ENCODE peak calls at places on chromosomes 11 and 22, in nine cellular contexts. C is sigmoid colon, O is adrenal gland, V is IMR-90, L is transverse colon, U is SK-N-SH, K is left lung, M is pancreas, G is stomach. Y is an unnamed sample. For H3K4me1, the result is how much of the 10 kb centered on the place peaks cover.

GRCh38 chr11:120500414-120500936 is 11.1 kb upstream of the GRIK4 start:
- DNase-seq in C (no peak), V (no peak), G (no peak), O (no peak), K (no peak), M (no peak), L (no peak), U (no peak), Y (no peak)

GRCh38 chr22:30921108-30921507 is 47.5 kb downstream of the MORC2 start:
- DNase-seq in U (peak), L (no peak), G (no peak), C (peak), M (no peak), K (no peak), O (no peak), V (no peak), Y (no peak)

GRCh38 chr11:94305146-94305545 is 766 bp downstream of the IZUMO1R start:
- DNase-seq in K (no peak), C (no peak), M (no peak), O (no peak), U (no peak), G (no peak), L (no peak), V (peak), Y (no peak)

GRCh38 chr22:25668437-25668836 is 73.6 kb upstream of the MYO18B start:
- DNase-seq in O (peak), V (peak), K (no peak), C (no peak), L (no peak), G (no peak), U (peak), M (no peak), Y (no peak)

GRCh38 chr22:17086750-17087149 is 1.9 kb downstream of the IL17RA start:
- DNase-seq in M (no peak), V (no peak), O (peak), K (no peak), U (no peak), G (no peak), C (peak), L (no peak), Y (no peak)

GRCh38 chr22:39308614-39309363 is 10.6 kb downstream of the RPL3 start:
- DNase-seq in M (peak), L (peak), U (no peak), C (peak), O (peak), V (peak), G (peak), K (peak), Y (no peak)

GRCh38 chr11:26704249-26704648 is 17.6 kb downstream of the SLC5A12 start:
- DNase-seq in C (no peak), V (no peak), K (no peak), M (no peak), L (peak), U (no peak), O (no peak), G (no peak), Y (peak)

GRCh38 chr11:114057605-114058004 is 1.9 kb upstream of the ZBTB16 start:
- DNase-seq in V (no peak), U (no peak), C (no peak), K (no peak), M (no peak), L (no peak), O (no peak), G (no peak), Y (no peak)

GRCh38 chr11:2142762-2143202 is 3.6 kb upstream of the IGF2 start:
- DNase-seq in G (no peak), M (no peak), C (no peak), U (no peak), V (peak), L (no peak), K (no peak), O (no peak), Y (no peak)

GRCh38 chr22:19943665-19944026 is 2.0 kb upstream of the TXNRD2 start:
- DNase-seq in O (peak), G (no peak), V (peak), C (peak), U (peak), M (no peak), L (no peak), K (no peak), Y (no peak)

GRCh38 chr11:110069158-110069737 is 23.9 kb upstream of the ZC3H12C start:
- DNase-seq in L (peak), V (peak), M (no peak), O (peak), K (peak), C (peak), U (no peak), G (peak), Y (peak)

GRCh38 chr22:36778020-36778419 is 2.1 kb upstream of the IFT27 start:
- DNase-seq in C (no peak), G (no peak), V (no peak), O (no peak), L (no peak), U (no peak), K (no peak), M (no peak), Y (no peak)

GRCh38 chr11:61361237-61361636 is 445 bp downstream of the CYB561A3 start:
- DNase-seq in V (no peak), G (no peak), U (peak), K (no peak), M (no peak), C (no peak), L (no peak), O (no peak), Y (no peak)

GRCh38 chr11:72793452-72794367 is at the start of gene STARD10:
- DNase-seq in L (peak), G (peak), O (peak), C (peak), M (peak), U (peak), K (peak), V (peak), Y (peak)

GRCh38 chr11:67006029-67006884 is 16.7 kb upstream of the SYT12 start:
- DNase-seq in V (no peak), L (no peak), K (no peak), C (no peak), U (peak), O (peak), M (no peak), G (no peak), Y (no peak)

GRCh38 chr11:76666408-76666807 is 4.1 kb downstream of the LRRC32 start:
- DNase-seq in C (peak), G (no peak), M (no peak), U (no peak), K (peak), L (peak), V (peak), O (peak), Y (no peak)

GRCh38 chr11:37988031-37988430 is 1390.0 kb upstream of the RAG2 start:
- DNase-seq in O (no peak), L (no peak), M (no peak), U (peak), G (no peak), K (no peak), V (peak), C (no peak), Y (no peak)

GRCh38 chr11:64793271-64794160 is 9.5 kb downstream of the MAP4K2 start:
- DNase-seq in M (no peak), O (no peak), V (no peak), G (no peak), C (peak), K (no peak), L (no peak), U (peak), Y (no peak)

GRCh38 chr11:64868904-64869570 is 9.4 kb downstream of the EHD1 start:
- DNase-seq in U (no peak), V (peak), L (no peak), G (no peak), C (no peak), M (no peak), O (no peak), K (no peak), Y (no peak)

GRCh38 chr11:65506770-65507485 is 8.1 kb downstream of the MALAT1 start:
- DNase-seq in G (peak), U (no peak), O (peak), M (peak), C (peak), V (peak), L (peak), K (no peak), Y (peak)

GRCh38 chr11:342328-342727 is 21.7 kb upstream of the IFITM3 start:
- DNase-seq in U (no peak), V (no peak), L (no peak), O (no peak), C (peak), G (no peak), K (no peak), M (no peak), Y (no peak)

GRCh38 chr11:67405196-67405567 is 1.3 kb downstream of the TBC1D10C start:
- DNase-seq in C (no peak), O (no peak), M (no peak), L (no peak), K (no peak), G (no peak), V (no peak), U (no peak), Y (no peak)

GRCh38 chr11:116719102-116719501 is 53.7 kb downstream of the BUD13 start:
- DNase-seq in O (no peak), M (no peak), C (no peak), K (no peak), V (no peak), G (no peak), U (no peak), L (no peak), Y (no peak)

GRCh38 chr22:23692598-23693291 is 1.9 kb downstream of the RGL4 start:
- DNase-seq in M (no peak), V (no peak), O (no peak), L (no peak), K (no peak), C (no peak), U (no peak), G (no peak), Y (no peak)

GRCh38 chr11:117826360-117826635 is 1.8 kb upstream of the FXYD2 start:
- DNase-seq in O (peak), C (peak), M (no peak), G (peak), U (no peak), K (no peak), L (no peak), V (no peak), Y (no peak)

GRCh38 chr11:117829369-117829725 is 4.8 kb upstream of the FXYD2 start:
- DNase-seq in L (peak), M (no peak), K (no peak), O (peak), U (no peak), C (peak), G (no peak), V (no peak), Y (peak)

GRCh38 chr11:117828641-117829368 is 4.3 kb upstream of the FXYD2 start:
- DNase-seq in L (peak), C (peak), U (no peak), G (peak), M (no peak), K (peak), O (peak), V (peak), Y (peak)

GRCh38 chr11:117826832-117827231 is 2.3 kb upstream of the FXYD2 start:
- DNase-seq in G (peak), M (no peak), C (no peak), L (no peak), V (no peak), O (peak), K (peak), U (no peak), Y (no peak)

GRCh38 chr11:117827521-117828511 is 3.3 kb upstream of the FXYD2 start:
- DNase-seq in C (peak), G (peak), V (no peak), U (no peak), O (peak), L (peak), M (no peak), K (no peak), Y (peak)
- H3K4me1 ChIP-seq in C (half or more), G (half or more), V (under half), U (under half), O (under half), L (under half), M (under half), K (half or more), Y (under half)

GRCh38 chr11:102614485-102614884 is 10.6 kb downstream of the MMP20 start:
- DNase-seq in K (no peak), U (no peak), V (no peak), M (no peak), L (no peak), G (no peak), C (no peak), O (no peak), Y (no peak)
- TF ChIP-seq CTCF in K (no peak), U (peak), V (peak), M (no peak), L (no peak), G (no peak), C (no peak), O (no peak), Y (no peak)

GRCh38 chr11:69814902-69815301 is 4.3 kb downstream of the FGF3 start:
- DNase-seq in L (no peak), K (no peak), M (no peak), U (no peak), O (no peak), G (no peak), V (no peak), C (no peak), Y (no peak)

GRCh38 chr11:69817265-69818236 is 1.7 kb downstream of the FGF3 start:
- DNase-seq in V (no peak), C (no peak), L (no peak), O (no peak), G (no peak), U (peak), M (no peak), K (no peak), Y (no peak)

GRCh38 chr11:69818243-69819108 is 740 bp downstream of the FGF3 start:
- DNase-seq in M (no peak), V (no peak), U (peak), C (no peak), O (no peak), L (no peak), G (no peak), K (no peak), Y (no peak)

GRCh38 chr11:69815973-69816372 is 3.2 kb downstream of the FGF3 start:
- DNase-seq in L (no peak), O (no peak), V (no peak), U (no peak), M (no peak), G (no peak), C (no peak), K (no peak), Y (no peak)

GRCh38 chr11:69816671-69817070 is 2.5 kb downstream of the FGF3 start:
- DNase-seq in L (no peak), C (no peak), U (peak), M (no peak), K (no peak), G (no peak), O (no peak), V (no peak), Y (no peak)
- H3K4me3 ChIP-seq in L (no peak), C (no peak), U (no peak), M (no peak), K (no peak), G (no peak), O (no peak), V (no peak), Y (no peak)

GRCh38 chr11:118908931-118909618 is 16.7 kb downstream of the BCL9L start:
- DNase-seq in K (peak), V (peak), O (peak), L (peak), G (peak), U (peak), M (peak), C (peak), Y (peak)
- H3K4me1 ChIP-seq in K (half or more), V (under half), O (half or more), L (under half), G (half or more), U (half or more), M (under half), C (half or more), Y (under half)

Y was measured in colonic mucosa.